ENCODE peak calls at places on chromosomes 11 and 22, in seven cellular contexts. U, F, E, Q, V, Z and M are unnamed samples.

GRCh38 chr22:45008853-45009751 is 703 bp downstream of the PHF21B start:
- DNase-seq in U (no peak), Z (peak; percentile 75), V (no peak), E (no peak), F (no peak), Q (no peak), M (no peak)

GRCh38 chr11:69209936-69210659 is 54.4 kb downstream of the SMIM38 start:
- DNase-seq in F (no peak), V (peak; percentile 23), E (no peak), Q (peak; percentile 38), Z (no peak), U (peak; percentile 69), M (no peak)

GRCh38 chr22:49349841-49350381 is 477.8 kb downstream of the BRD1 start:
- DNase-seq in Z (no peak), V (no peak), Q (no peak), U (no peak), F (no peak), E (no peak), M (no peak)

GRCh38 chr22:32615874-32616564 is 141.4 kb downstream of the FBXO7 start:
- DNase-seq in F (no peak), V (no peak), Q (peak; percentile 72), Z (no peak), U (no peak), E (no peak), M (no peak)

GRCh38 chr22:50015451-50016307 is 3.1 kb upstream of the IL17REL start:
- DNase-seq in E (no peak), Z (peak; percentile 41), F (no peak), Q (no peak), U (peak; percentile 31), V (no peak), M (no peak)

GRCh38 chr11:91100432-91100831 is 877.6 kb upstream of the CHORDC1 start:
- DNase-seq in U (no peak), F (no peak), Q (no peak), Z (no peak), E (no peak), V (no peak), M (no peak)

GRCh38 chr22:45998638-45999378 is 21.8 kb upstream of the WNT7B start:
- DNase-seq in F (no peak), V (no peak), U (no peak), Z (no peak), Q (no peak), E (no peak), M (no peak)

GRCh38 chr11:30358569-30358968 is 35.7 kb downstream of the ARL14EP start:
- DNase-seq in Q (no peak), U (no peak), V (no peak), E (no peak), Z (no peak), F (no peak), M (no peak)

GRCh38 chr11:34266987-34267386 is 90.8 kb downstream of the ABTB2 start:
- DNase-seq in E (no peak), V (no peak), Q (no peak), F (no peak), Z (no peak), U (no peak), M (no peak)

GRCh38 chr11:18749681-18750319 is 23.8 kb upstream of the IGSF22 start:
- DNase-seq in F (no peak), Q (peak; percentile 25), V (no peak), Z (peak; percentile 38), E (no peak), U (no peak), M (no peak)

GRCh38 chr11:44416776-44417175 is 106.8 kb upstream of the ALX4 start:
- DNase-seq in U (no peak), E (no peak), Q (no peak), F (no peak), Z (no peak), V (no peak), M (no peak)

GRCh38 chr22:48954781-48955311 is 872.8 kb downstream of the BRD1 start:
- DNase-seq in E (no peak), F (no peak), Z (no peak), Q (no peak), V (no peak), U (peak; percentile 13), M (no peak)

GRCh38 chr11:92707665-92708064 is 261.8 kb upstream of the MTNR1B start:
- DNase-seq in Q (no peak), E (no peak), F (no peak), V (no peak), Z (no peak), U (no peak), M (no peak)

GRCh38 chr11:91871048-91871447 is 353.6 kb upstream of the FAT3 start:
- DNase-seq in Q (no peak), U (no peak), V (no peak), F (no peak), E (no peak), Z (no peak), M (no peak)

GRCh38 chr11:119422505-119423416 is at the start of gene THY1:
- DNase-seq in Q (no peak), F (no peak), V (no peak), U (peak; percentile 25), Z (peak; percentile 96), E (no peak), M (no peak)

GRCh38 chr11:6932150-6932549 is 5.9 kb downstream of the ZNF215 start:
- DNase-seq in F (no peak), U (no peak), E (no peak), Z (no peak), Q (no peak), V (no peak), M (no peak)

GRCh38 chr22:38923463-38924196 is 33.8 kb upstream of the APOBEC3A start:
- DNase-seq in V (no peak), E (peak; percentile 91), U (peak; percentile 76), Z (peak; percentile 71), F (no peak), Q (peak; percentile 88), M (peak; percentile 77)

GRCh38 chr11:75051043-75051442 is 45.6 kb downstream of the OR2AT4 start:
- DNase-seq in F (no peak), Z (no peak), V (no peak), Q (no peak), U (no peak), E (no peak), M (no peak)

GRCh38 chr22:37749831-37750595 is 53.2 kb downstream of the TRIOBP start:
- DNase-seq in E (no peak), Z (no peak), U (no peak), F (no peak), Q (peak; percentile 28), V (no peak), M (no peak)
- TF ChIP-seq JUND in E (no peak), Z (no peak), U (no peak), F (no peak), Q (no peak), V (no peak), M (no peak)

GRCh38 chr22:35303029-35303624 is 3.4 kb downstream of the TOM1 start:
- DNase-seq in Z (no peak), Q (no peak), E (no peak), F (no peak), U (no peak), V (no peak), M (no peak)

GRCh38 chr22:35299717-35300497 is at the start of gene TOM1:
- DNase-seq in V (peak; percentile 94), F (peak; percentile 93), Q (peak; percentile 97), U (peak; percentile 92), E (peak; percentile 98), Z (peak; percentile 98), M (peak; percentile 84)

GRCh38 chr22:35305525-35306070 is 5.9 kb downstream of the TOM1 start:
- DNase-seq in U (no peak), V (no peak), Z (no peak), F (no peak), Q (no peak), E (no peak), M (no peak)

GRCh38 chr22:35299217-35299716 is 427 bp upstream of the TOM1 start:
- DNase-seq in F (no peak), Q (no peak), E (no peak), Z (peak; percentile 60), U (no peak), V (no peak), M (no peak)

GRCh38 chr22:35301370-35301874 is 1.7 kb downstream of the TOM1 start:
- DNase-seq in V (no peak), Z (no peak), Q (peak; percentile 93), E (no peak), U (peak; percentile 20), F (no peak), M (peak; percentile 24)
- TF ChIP-seq JUND in V (no peak), Z (no peak), Q (peak; percentile 56), E (no peak), U (peak; percentile 67), F (no peak), M (no peak)

GRCh38 chr11:46290598-46291309 is 13.3 kb downstream of the CREB3L1 start:
- DNase-seq in V (no peak), E (no peak), Z (peak; percentile 57), F (peak; percentile 77), U (peak; percentile 87), Q (no peak), M (no peak)
- TF ChIP-seq JUND in V (no peak), E (no peak), Z (no peak), F (no peak), U (no peak), Q (no peak), M (no peak)

DNA sequence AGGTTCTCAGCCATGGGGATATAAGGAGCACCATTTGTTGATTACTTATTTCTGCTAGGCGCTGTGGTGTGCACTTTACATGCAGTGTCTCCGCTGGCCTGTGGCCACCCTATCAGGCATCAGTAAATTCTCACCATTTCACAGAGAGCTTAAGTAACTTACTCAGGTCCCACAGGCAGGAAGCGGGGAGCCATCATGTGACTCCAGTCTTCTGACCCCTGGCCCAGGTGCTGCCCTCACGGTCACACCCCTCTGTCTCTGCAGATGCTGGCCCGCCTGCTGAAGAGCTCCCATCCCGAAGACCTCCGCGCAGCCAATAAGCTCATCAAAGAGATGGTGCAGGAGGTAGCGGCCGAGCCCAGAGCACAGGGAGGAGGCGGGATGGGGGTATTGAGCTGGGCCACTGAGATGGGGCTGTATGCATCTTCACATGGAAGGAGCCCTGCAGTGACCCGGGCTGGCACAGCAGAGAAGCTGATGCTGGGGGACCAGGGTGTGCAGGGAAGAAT is 12.8 kb downstream of the GGA1 start:
- DNase-seq in Z (no peak), F (no peak), Q (no peak), U (no peak), E (no peak), V (no peak), M (no peak)
- TF ChIP-seq JUND in Z (no peak), F (no peak), Q (no peak), U (no peak), E (no peak), V (no peak), M (no peak)

GRCh38 chr11:94521684-94522083 is 9.4 kb downstream of the C11orf97 start:
- DNase-seq in V (no peak), U (no peak), E (no peak), Z (no peak), Q (peak; percentile 16), F (no peak), M (peak; percentile 69)

GRCh38 chr11:94528551-94528950 is 15.2 kb upstream of the FUT4 start:
- DNase-seq in V (no peak), U (no peak), Q (no peak), Z (no peak), F (no peak), E (no peak), M (no peak)

GRCh38 chr11:94525933-94526332 is 13.7 kb downstream of the C11orf97 start:
- DNase-seq in Z (no peak), U (no peak), F (no peak), V (no peak), E (no peak), Q (no peak), M (no peak)

GRCh38 chr11:94526645-94527438 is 14.6 kb downstream of the C11orf97 start:
- DNase-seq in U (no peak), E (no peak), V (no peak), Q (no peak), F (no peak), Z (no peak), M (no peak)

GRCh38 chr11:94524293-94524692 is 12.0 kb downstream of the C11orf97 start:
- DNase-seq in Z (no peak), E (no peak), U (no peak), F (no peak), Q (no peak), V (no peak), M (no peak)
- TF ChIP-seq JUND in Z (no peak), E (no peak), U (no peak), F (no peak), Q (no peak), V (no peak), M (no peak)